ENCODE peak calls at places on chromosomes 2 and 18, in nine cellular contexts. Z, I, A, Q, W, U, T, L and F are unnamed samples.

GRCh38 chr2:127609031-127609751 is 36.8 kb upstream of the GPR17 start:
- DNase-seq in Z (no peak), I (no peak), A (no peak), Q (no peak), W (no peak), U (no peak), T (no peak), L (no peak), F (no peak)

GRCh38 chr18:45945669-45946068 is 21.5 kb downstream of the EPG5 start:
- DNase-seq in Z (no peak), I (no peak), A (no peak), Q (no peak), W (no peak), U (no peak), T (no peak), L (no peak), F (no peak)

GRCh38 chr2:133561045-133561852 is 7.0 kb downstream of the NCKAP5 start:
- DNase-seq in Z (peak; percentile 68), I (peak; percentile 81), A (peak; percentile 39), Q (no peak), W (no peak), U (peak; percentile 46), T (peak; percentile 61), L (no peak), F (peak; percentile 66)

GRCh38 chr2:9552491-9553178 is 3.0 kb downstream of the ADAM17 start:
- DNase-seq in Z (peak; percentile 52), I (peak; percentile 89), A (no peak), Q (no peak), W (no peak), U (peak; percentile 62), T (peak; percentile 88), L (no peak), F (peak; percentile 93)

GRCh38 chr18:59478591-59478990 is 119.5 kb upstream of the LMAN1 start:
- DNase-seq in Z (no peak), I (no peak), A (no peak), Q (no peak), W (no peak), U (no peak), T (no peak), L (no peak), F (no peak)

GRCh38 chr2:70984576-70985282 is 6.3 kb downstream of the ANKRD53 start:
- DNase-seq in Z (no peak), I (peak; percentile 50), A (no peak), Q (no peak), W (peak; percentile 89), U (peak; percentile 76), T (no peak), L (peak; percentile 85), F (no peak)

GRCh38 chr2:220682616-220683015 is 889.5 kb downstream of the EPHA4 start:
- DNase-seq in Z (peak; percentile 54), I (peak; percentile 38), A (no peak), Q (no peak), W (no peak), U (no peak), T (no peak), L (no peak), F (no peak)

GRCh38 chr2:237445611-237446332 is 31.8 kb upstream of the COL6A3 start:
- DNase-seq in Z (no peak), I (no peak), A (no peak), Q (no peak), W (no peak), U (no peak), T (no peak), L (no peak), F (no peak)

GRCh38 chr2:226515344-226516055 is 284.1 kb downstream of the IRS1 start:
- DNase-seq in Z (peak; percentile 60), I (peak; percentile 32), A (no peak), Q (no peak), W (no peak), U (no peak), T (no peak), L (no peak), F (no peak)

GRCh38 chr2:28668106-28668814 is 83.4 kb upstream of the PPP1CB start:
- DNase-seq in Z (no peak), I (no peak), A (no peak), Q (no peak), W (no peak), U (no peak), T (no peak), L (no peak), F (no peak)

GRCh38 chr2:47118581-47118980 is 36.5 kb downstream of the STPG4 start:
- DNase-seq in Z (no peak), I (no peak), A (no peak), Q (no peak), W (no peak), U (no peak), T (peak; percentile 18), L (no peak), F (no peak)

GRCh38 chr18:79788096-79789085 is 9.3 kb upstream of the KCNG2 start:
- DNase-seq in Z (no peak), I (no peak), A (no peak), Q (no peak), W (no peak), U (no peak), T (no peak), L (no peak), F (no peak)

GRCh38 chr2:128396500-128396891 is 77.8 kb upstream of the HS6ST1 start:
- DNase-seq in Z (no peak), I (no peak), A (no peak), Q (no peak), W (no peak), U (no peak), T (no peak), L (no peak), F (no peak)

GRCh38 chr2:235954281-235954680 is 213.9 kb downstream of the GBX2 start:
- DNase-seq in Z (no peak), I (no peak), A (no peak), Q (no peak), W (no peak), U (no peak), T (no peak), L (no peak), F (no peak)

GRCh38 chr18:60191926-60192325 is 180.6 kb downstream of the MC4R start:
- DNase-seq in Z (no peak), I (no peak), A (no peak), Q (no peak), W (no peak), U (no peak), T (no peak), L (no peak), F (no peak)

GRCh38 chr2:232537079-232537478 is 2.4 kb upstream of the CHRNG start:
- DNase-seq in Z (no peak), I (peak; percentile 24), A (no peak), Q (no peak), W (peak; percentile 41), U (no peak), T (peak; percentile 30), L (no peak), F (no peak)

GRCh38 chr2:201643216-201643651 is at the start of gene TMEM237:
- DNase-seq in Z (peak; percentile 55), I (peak; percentile 61), A (peak; percentile 23), Q (no peak), W (peak; percentile 57), U (peak; percentile 59), T (peak; percentile 23), L (no peak), F (peak; percentile 52)

GRCh38 chr2:165796819-165797530 is 2.9 kb upstream of the GALNT3 start:
- DNase-seq in Z (no peak), I (no peak), A (no peak), Q (no peak), W (no peak), U (no peak), T (no peak), L (no peak), F (no peak)

GRCh38 chr18:8705941-8706544 is 687 bp downstream of the MTCL1 start:
- DNase-seq in Z (peak; percentile 31), I (peak; percentile 52), A (no peak), Q (no peak), W (peak; percentile 32), U (no peak), T (no peak), L (no peak), F (peak; percentile 25)

GRCh38 chr2:1972428-1972827 is 228.1 kb upstream of the PXDN start:
- DNase-seq in Z (peak; percentile 83), I (peak; percentile 0), A (peak; percentile 99), Q (no peak), W (no peak), U (no peak), T (no peak), L (no peak), F (no peak)

GRCh38 chr2:6642011-6642410 is 223.7 kb downstream of the CMPK2 start:
- DNase-seq in Z (no peak), I (no peak), A (peak; percentile 64), Q (no peak), W (no peak), U (no peak), T (no peak), L (no peak), F (no peak)

GRCh38 chr18:58892536-58892935 is 27.9 kb downstream of the ZNF532 start:
- DNase-seq in Z (no peak), I (no peak), A (no peak), Q (no peak), W (no peak), U (no peak), T (no peak), L (no peak), F (no peak)

GRCh38 chr2:182055993-182056392 is 70.3 kb downstream of the PPP1R1C start:
- DNase-seq in Z (no peak), I (no peak), A (no peak), Q (no peak), W (no peak), U (no peak), T (no peak), L (no peak), F (no peak)

GRCh38 chr2:215772003-215772402 is 241.3 kb downstream of the MREG start:
- DNase-seq in Z (peak; percentile 72), I (no peak), A (no peak), Q (no peak), W (no peak), U (no peak), T (no peak), L (no peak), F (no peak)

GRCh38 chr2:37984589-37984988 is 59.5 kb downstream of the RMDN2 start:
- DNase-seq in Z (peak; percentile 25), I (peak; percentile 27), A (no peak), Q (no peak), W (no peak), U (no peak), T (no peak), L (no peak), F (no peak)

GRCh38 chr2:64063924-64064331 is 44.7 kb upstream of the VPS54 start:
- DNase-seq in Z (peak; percentile 73), I (peak; percentile 23), A (no peak), Q (no peak), W (no peak), U (no peak), T (no peak), L (no peak), F (no peak)

GRCh38 chr18:48791636-48792105 is 159.1 kb downstream of the SMAD7 start:
- DNase-seq in Z (peak; percentile 50), I (peak; percentile 59), A (no peak), Q (no peak), W (no peak), U (no peak), T (no peak), L (no peak), F (no peak)

GRCh38 chr2:207254526-207255464 is 89.0 kb upstream of the KLF7 start:
- DNase-seq in Z (peak; percentile 83), I (peak; percentile 76), A (peak; percentile 11), Q (no peak), W (no peak), U (no peak), T (no peak), L (no peak), F (no peak)

GRCh38 chr2:171723724-171724683 is 36.7 kb downstream of the DYNC1I2 start:
- DNase-seq in Z (peak; percentile 37), I (no peak), A (peak; percentile 95), Q (no peak), W (no peak), U (no peak), T (peak; percentile 8), L (no peak), F (peak; percentile 24)